ENCODE peak calls at places on chromosomes 11 and 22, in four cellular contexts. J is HepG2, K is stomach, E is astrocyte. U is an unnamed sample.
A peak's percentile ranks its signal among the peaks of the same experiment; 100 is the strongest.

GRCh38 chr11:65078151-65078550 is 5.7 kb downstream of the CDCA5 start:
- DNase-seq in J (peak; percentile 49), K (peak; percentile 83), E (no peak), U (no peak)

GRCh38 chr22:30857791-30858190 is 110.8 kb downstream of the MORC2 start:
- DNase-seq in J (no peak), K (peak; percentile 17), E (no peak), U (no peak)

GRCh38 chr11:117743121-117743815 is 53.7 kb downstream of the DSCAML1 start:
- DNase-seq in J (no peak), K (no peak), E (no peak), U (peak; percentile 39)

GRCh38 chr22:50208430-50208938 is 7.7 kb downstream of the SELENOO start:
- DNase-seq in J (no peak), K (no peak), E (no peak), U (no peak)

GRCh38 chr11:132402056-132402684 is 1031.8 kb downstream of the NTM start:
- DNase-seq in J (no peak), K (no peak), E (peak; percentile 36), U (peak; percentile 72)

GRCh38 chr11:13772223-13773046 is 104.0 kb downstream of the FAR1 start:
- DNase-seq in J (peak; percentile 58), K (no peak), E (peak; percentile 38), U (peak; percentile 27)

GRCh38 chr22:48669226-48669625 is 1158.4 kb downstream of the BRD1 start:
- DNase-seq in J (no peak), K (no peak), E (no peak), U (no peak)

GRCh38 chr11:111718436-111719325 is 47.5 kb downstream of the PPP2R1B start:
- DNase-seq in J (peak; percentile 30), K (peak; percentile 73), E (peak; percentile 86), U (no peak)

GRCh38 chr22:46738642-46738960 is 549 bp upstream of the CERK start:
- DNase-seq in J (peak; percentile 30), K (no peak), E (no peak), U (no peak)

GRCh38 chr11:61414547-61414946 is 15.2 kb downstream of the CPSF7 start:
- DNase-seq in J (no peak), K (no peak), E (no peak), U (no peak)

GRCh38 chr11:3340025-3340424 is 38.9 kb downstream of the ZNF195 start:
- DNase-seq in J (no peak), K (no peak), E (peak; percentile 91), U (no peak)

GRCh38 chr11:92225563-92226308 is 1.1 kb downstream of the FAT3 start:
- DNase-seq in J (no peak), K (no peak), E (peak; percentile 8), U (peak; percentile 59)

GRCh38 chr11:99098751-99099150 is 78.0 kb downstream of the CNTN5 start:
- DNase-seq in J (no peak), K (no peak), E (no peak), U (no peak)

GRCh38 chr11:34512810-34513673 is 552 bp downstream of the ELF5 start:
- DNase-seq in J (peak; percentile 69), K (peak; percentile 73), E (peak; percentile 18), U (peak; percentile 67)

GRCh38 chr22:31176923-31177322 is 16.9 kb downstream of the RNF185 start:
- DNase-seq in J (no peak), K (no peak), E (no peak), U (no peak)

GRCh38 chr11:79845002-79845709 is 404.3 kb upstream of the TENM4 start:
- DNase-seq in J (no peak), K (no peak), E (no peak), U (no peak)

GRCh38 chr11:65560555-65561418 is 2.6 kb upstream of the LTBP3 start:
- DNase-seq in J (no peak), K (peak; percentile 62), E (peak; percentile 80), U (no peak)

GRCh38 chr11:127789887-127790286 is 789.3 kb upstream of the KIRREL3 start:
- DNase-seq in J (no peak), K (no peak), E (no peak), U (no peak)

GRCh38 chr11:84234462-84235202 is 948.5 kb upstream of the CCDC90B start:
- DNase-seq in J (no peak), K (no peak), E (no peak), U (no peak)

GRCh38 chr22:37464181-37464580 is 22.0 kb downstream of the MFNG start:
- DNase-seq in J (no peak), K (no peak), E (no peak), U (no peak)

GRCh38 chr11:27296406-27296994 is 66.5 kb downstream of the CCDC34 start:
- DNase-seq in J (peak; percentile 44), K (no peak), E (peak; percentile 63), U (no peak)

GRCh38 chr11:126477526-126478275 is 122.2 kb downstream of the ST3GAL4 start:
- DNase-seq in J (no peak), K (no peak), E (no peak), U (no peak)

GRCh38 chr11:91773090-91773489 is 451.5 kb upstream of the FAT3 start:
- DNase-seq in J (no peak), K (no peak), E (no peak), U (no peak)

GRCh38 chr11:469684-470667 is 19.9 kb downstream of the PTDSS2 start:
- DNase-seq in J (peak; percentile 83), K (peak; percentile 63), E (peak; percentile 35), U (peak; percentile 77)
- H3K4me3 ChIP-seq in J (peak overlapping the region; percentile 71), K (peak overlapping the region; percentile 26), E (no peak overlapping the region), U (peak overlapping the region; percentile 44)

GRCh38 chr11:76233196-76233921 is 27.1 kb upstream of the WNT11 start:
- DNase-seq in J (no peak), K (no peak), E (no peak), U (no peak)

GRCh38 chr11:76230392-76230791 is 24.1 kb upstream of the WNT11 start:
- DNase-seq in J (no peak), K (no peak), E (no peak), U (no peak)

GRCh38 chr11:76233936-76234703 is 27.8 kb upstream of the WNT11 start:
- DNase-seq in J (no peak), K (no peak), E (peak; percentile 30), U (no peak)

GRCh38 chr11:76231339-76231738 is 25.0 kb upstream of the WNT11 start:
- DNase-seq in J (no peak), K (no peak), E (no peak), U (no peak)

DNA sequence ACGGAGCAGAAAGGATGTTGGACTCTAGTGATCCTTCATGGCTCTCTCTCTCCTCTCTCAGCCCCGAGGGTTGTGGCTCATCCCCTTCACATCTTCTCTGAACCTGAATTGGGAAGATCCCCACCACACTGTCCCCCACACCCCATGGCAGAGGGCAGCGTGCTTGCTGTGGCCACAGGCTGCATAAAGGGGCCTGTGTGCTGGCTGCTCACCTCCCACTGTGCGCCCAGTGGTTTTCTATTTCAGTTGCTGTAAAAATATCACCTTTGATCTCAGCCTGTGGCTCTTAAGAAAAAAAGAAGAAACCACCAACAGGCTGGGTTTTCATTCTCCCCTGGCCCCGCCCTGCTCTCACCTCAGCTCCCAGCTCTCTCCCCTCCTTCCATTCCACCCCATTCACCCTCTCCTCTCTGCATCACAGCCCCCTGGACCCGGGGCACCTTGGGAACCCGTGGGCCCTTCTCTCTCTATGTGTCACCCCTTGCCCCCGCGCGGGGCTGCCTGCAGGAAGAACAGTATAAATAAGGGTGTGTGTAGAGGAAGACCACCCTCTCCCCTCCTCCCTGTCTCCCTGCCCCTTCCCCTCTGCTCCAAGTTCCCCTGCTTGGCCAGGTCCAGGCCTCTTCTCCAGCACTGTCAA is 25.8 kb upstream of the WNT11 start:
- DNase-seq in J (no peak), K (no peak), E (no peak), U (no peak)
- TF ChIP-seq CTCF in J (no peak), K (no peak), E (no peak), U (no peak)

GRCh38 chr11:71373791-71374454 is 74.3 kb downstream of the DHCR7 start:
- DNase-seq in J (no peak), K (no peak), E (no peak), U (no peak)

GRCh38 chr11:71372693-71373657 is 75.2 kb downstream of the DHCR7 start:
- DNase-seq in J (peak; percentile 26), K (no peak), E (no peak), U (no peak)

GRCh38 chr11:71370895-71371673 is 77.1 kb downstream of the DHCR7 start:
- DNase-seq in J (no peak), K (no peak), E (no peak), U (no peak)

GRCh38 chr11:71370020-71370747 is 78.0 kb downstream of the DHCR7 start:
- DNase-seq in J (no peak), K (no peak), E (no peak), U (no peak)

DNA sequence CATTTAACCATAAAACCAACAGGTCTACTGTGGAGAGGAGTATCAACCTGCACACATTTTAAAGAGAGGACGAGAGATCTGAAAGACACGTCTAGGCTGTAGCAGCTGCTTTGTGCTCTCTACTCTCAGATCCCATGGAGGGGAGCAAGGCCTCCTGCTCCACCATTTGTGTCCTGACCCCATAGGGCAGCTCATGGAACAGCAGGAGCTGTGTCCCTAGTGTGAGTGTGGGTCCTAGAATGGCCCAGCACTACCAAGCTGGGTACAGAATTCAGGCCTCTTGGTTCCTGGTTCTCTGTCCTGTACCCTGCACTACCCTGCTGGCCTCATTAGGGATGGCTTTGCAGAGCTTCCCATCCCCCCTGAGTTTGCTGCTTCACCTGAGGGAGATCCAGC is 76.5 kb downstream of the DHCR7 start:
- DNase-seq in J (no peak), K (no peak), E (no peak), U (no peak)
- H3K27ac ChIP-seq in J (no peak overlapping the region), K (no peak overlapping the region), E (no peak overlapping the region), U (no peak overlapping the region)

GRCh38 chr11:326592-326841 is 5.9 kb upstream of the IFITM3 start:
- DNase-seq in J (no peak), K (no peak), E (no peak), U (no peak)
- H3K4me3 ChIP-seq in J (no peak overlapping the region), K (no peak overlapping the region), E (no peak overlapping the region), U (no peak overlapping the region)

DNA sequence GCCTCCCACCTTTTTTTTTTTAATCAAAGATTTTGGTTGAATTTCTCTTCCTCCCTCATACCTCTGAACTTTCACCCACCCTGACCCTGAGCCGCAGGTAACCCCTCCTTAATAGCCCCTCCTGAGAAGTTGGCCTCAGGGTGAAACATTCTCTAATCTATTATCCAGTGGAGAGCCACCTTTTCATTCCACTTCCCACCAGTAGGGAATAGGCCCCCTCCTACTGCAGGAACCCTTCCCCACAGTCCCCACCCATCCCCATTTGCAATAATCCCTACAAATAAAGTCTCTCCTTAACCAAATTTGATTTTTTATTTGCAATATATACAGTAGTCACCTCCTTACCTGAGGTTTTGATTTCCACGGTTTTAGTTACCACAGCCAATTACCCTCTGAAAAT is 2.1 kb upstream of the SLC35F2 start:
- DNase-seq in J (no peak), K (no peak), E (no peak), U (no peak)
- TF ChIP-seq CTCF in J (no peak), K (no peak), E (no peak), U (no peak)

GRCh38 chr22:45726081-45726480 is 54.4 kb downstream of the ATXN10 start:
- DNase-seq in J (no peak), K (no peak), E (no peak), U (no peak)

GRCh38 chr22:45735273-45735672 is 63.6 kb downstream of the ATXN10 start:
- DNase-seq in J (no peak), K (no peak), E (no peak), U (no peak)

GRCh38 chr22:45731041-45731797 is 59.6 kb downstream of the ATXN10 start:
- DNase-seq in J (no peak), K (no peak), E (peak; percentile 82), U (no peak)

GRCh38 chr22:45731798-45732495 is 60.3 kb downstream of the ATXN10 start:
- DNase-seq in J (peak; percentile 8), K (no peak), E (peak; percentile 53), U (no peak)
- H3K27ac ChIP-seq in J (no peak overlapping the region), K (no peak overlapping the region), E (peak overlapping the region; percentile 73), U (no peak overlapping the region)

GRCh38 chr11:67126986-67127385 is 7.9 kb downstream of the KDM2A start:
- DNase-seq in J (no peak), K (peak; percentile 16), E (no peak), U (no peak)
- H3K4me3 ChIP-seq in J (no peak overlapping the region), K (no peak overlapping the region), E (no peak overlapping the region), U (no peak overlapping the region)

U was measured in dorsolateral prefrontal cortex.